ENCODE peak calls at places on chromosomes 11 and 22, in ten cellular contexts. M is spleen, G is right atrium auricular region, E is adrenal gland, U is transverse colon, W is fibroblast of lung, F is heart right ventricle, X is IMR-90, I is Karpas-422, L is heart left ventricle. H is an unnamed sample. For H3K4me1, the result is how much of the 10 kb centered on the place peaks cover.

GRCh38 chr11:2441171-2441570 is 3.1 kb downstream of the TRPM5 start:
- DNase-seq in E (no peak), I (no peak), F (peak), G (no peak), X (no peak), U (peak), W (no peak), L (no peak), M (peak), H (no peak)

GRCh38 chr11:64799256-64799924 is 3.6 kb downstream of the MAP4K2 start:
- DNase-seq in G (no peak), U (no peak), X (no peak), L (no peak), E (no peak), M (no peak), I (peak), W (no peak), F (no peak), H (no peak)

GRCh38 chr11:113705871-113706654 is at the start of gene TMPRSS5:
- DNase-seq in W (no peak), G (no peak), X (no peak), M (no peak), F (no peak), L (no peak), E (no peak), I (no peak), U (no peak), H (no peak)

GRCh38 chr11:73213196-73214143 is 4.6 kb upstream of the P2RY2 start:
- DNase-seq in X (no peak), L (no peak), G (no peak), E (peak), F (no peak), M (peak), U (no peak), W (no peak), I (no peak), H (peak)

GRCh38 chr11:86746509-86746908 is 53.8 kb upstream of the PRSS23 start:
- DNase-seq in M (no peak), G (no peak), F (no peak), E (no peak), L (no peak), U (no peak), W (no peak), X (no peak), I (no peak), H (no peak)

GRCh38 chr11:95337175-95337957 is 106.4 kb upstream of the SESN3 start:
- DNase-seq in X (peak), M (peak), F (peak), G (peak), I (no peak), W (peak), E (peak), U (peak), L (peak), H (peak)

GRCh38 chr11:67379061-67380058 is 6.0 kb upstream of the CLCF1 start:
- DNase-seq in U (no peak), E (no peak), G (no peak), F (no peak), I (no peak), L (no peak), W (peak), X (no peak), M (no peak), H (no peak)

GRCh38 chr11:63709336-63709735 is 28.0 kb downstream of the RTN3 start:
- DNase-seq in F (no peak), I (no peak), X (peak), U (no peak), M (no peak), E (no peak), L (no peak), G (no peak), W (peak), H (no peak)

GRCh38 chr11:108223449-108224149 is 732 bp downstream of the ATM start:
- DNase-seq in F (no peak), G (no peak), I (peak), X (peak), L (no peak), M (no peak), W (peak), U (no peak), E (no peak), H (no peak)

GRCh38 chr11:47607380-47607779 is 13.2 kb upstream of the C1QTNF4 start:
- DNase-seq in E (peak), W (peak), F (peak), M (no peak), I (no peak), G (no peak), U (no peak), L (peak), X (peak), H (no peak)

GRCh38 chr22:23065069-23065451 is 5.3 kb upstream of the GNAZ start:
- DNase-seq in E (peak), U (no peak), X (no peak), W (no peak), F (no peak), G (no peak), L (no peak), I (no peak), M (peak), H (no peak)

GRCh38 chr22:30299322-30299721 is 10.0 kb upstream of the CASTOR1 start:
- DNase-seq in L (no peak), E (no peak), G (no peak), M (no peak), F (no peak), U (no peak), X (no peak), W (no peak), I (no peak), H (no peak)

GRCh38 chr22:37696657-37697539 is at the start of gene TRIOBP:
- DNase-seq in I (peak), M (peak), G (peak), F (peak), U (peak), L (peak), X (peak), E (peak), W (peak), H (peak)

GRCh38 chr22:19610518-19611253 is 86.5 kb upstream of the CLDN5 start:
- DNase-seq in E (no peak), M (no peak), W (no peak), F (no peak), G (no peak), U (no peak), X (no peak), L (no peak), I (peak), H (no peak)

GRCh38 chr11:84648413-84648812 is 978.7 kb downstream of the DLG2 start:
- DNase-seq in X (no peak), E (no peak), U (no peak), M (no peak), L (no peak), W (no peak), G (no peak), I (no peak), F (no peak), H (no peak)

GRCh38 chr11:46697303-46697702 is 3.1 kb downstream of the ARHGAP1 start:
- DNase-seq in L (peak), X (no peak), G (no peak), E (no peak), F (no peak), M (no peak), I (no peak), W (peak), U (no peak), H (no peak)

GRCh38 chr11:96134622-96135021 is 208.4 kb downstream of the MAML2 start:
- DNase-seq in W (no peak), M (no peak), G (no peak), X (peak), F (no peak), E (no peak), U (no peak), I (no peak), L (no peak), H (no peak)

GRCh38 chr11:126880872-126881271 is 119.7 kb downstream of the KIRREL3 start:
- DNase-seq in M (no peak), U (no peak), I (no peak), X (no peak), F (no peak), W (no peak), E (no peak), L (no peak), G (no peak), H (no peak)

GRCh38 chr22:28906312-28906711 is 22.9 kb downstream of the ZNRF3 start:
- DNase-seq in L (no peak), M (no peak), U (no peak), X (no peak), E (no peak), I (no peak), W (no peak), F (no peak), G (no peak), H (no peak)
- H3K27ac ChIP-seq in L (no peak), M (no peak), U (peak), X (no peak), E (no peak), I (no peak), W (no peak), F (no peak), G (no peak), H (no peak)

DNA sequence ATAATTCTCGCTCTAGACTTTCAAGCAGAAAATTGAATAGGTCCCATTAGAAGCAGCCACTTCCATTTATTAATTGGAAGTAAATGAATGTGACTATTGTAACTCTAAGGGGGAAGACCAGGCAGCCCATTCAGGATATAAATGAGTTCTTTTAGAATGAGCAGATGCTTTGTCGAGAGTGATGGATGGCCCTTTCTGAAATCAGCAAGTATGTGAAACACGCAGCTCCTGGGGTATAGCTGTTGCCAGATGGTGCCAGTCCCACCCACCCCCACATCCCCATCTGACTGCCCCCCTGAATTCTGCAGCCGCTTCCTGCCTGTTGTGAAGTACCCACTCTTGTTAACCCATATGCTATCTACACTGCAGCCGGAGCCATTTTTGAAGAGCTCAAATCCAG is 3.7 kb downstream of the SLC15A3 start:
- DNase-seq in L (no peak), G (no peak), X (no peak), U (no peak), E (no peak), W (no peak), I (no peak), M (no peak), F (no peak), H (no peak)
- H3K4me3 ChIP-seq in L (no peak), G (no peak), X (no peak), U (no peak), E (no peak), W (no peak), I (no peak), M (peak), F (no peak), H (no peak)

GRCh38 chr11:34727228-34727737 is 106.4 kb downstream of the EHF start:
- DNase-seq in U (no peak), W (no peak), M (no peak), X (no peak), G (no peak), I (no peak), L (no peak), F (no peak), E (no peak), H (no peak)

GRCh38 chr11:34728609-34729008 is 107.7 kb downstream of the EHF start:
- DNase-seq in W (no peak), E (no peak), M (no peak), I (no peak), F (no peak), X (no peak), L (no peak), U (no peak), G (no peak), H (no peak)

GRCh38 chr11:34721646-34722045 is 100.8 kb downstream of the EHF start:
- DNase-seq in E (no peak), X (peak), F (no peak), W (peak), G (no peak), M (no peak), L (no peak), I (no peak), U (no peak), H (no peak)

GRCh38 chr11:34719303-34719848 is 98.5 kb downstream of the EHF start:
- DNase-seq in W (peak), I (no peak), U (no peak), M (no peak), L (no peak), F (no peak), G (no peak), X (peak), E (no peak), H (no peak)

GRCh38 chr11:34724973-34725372 is 104.1 kb downstream of the EHF start:
- DNase-seq in I (no peak), G (no peak), L (no peak), U (no peak), M (no peak), X (no peak), E (no peak), F (no peak), W (no peak), H (no peak)
- H3K4me1 ChIP-seq in I (under half), G (under half), L (under half), U (under half), M (under half), X (under half), E (under half), F (under half), W (under half), H (under half)

DNA sequence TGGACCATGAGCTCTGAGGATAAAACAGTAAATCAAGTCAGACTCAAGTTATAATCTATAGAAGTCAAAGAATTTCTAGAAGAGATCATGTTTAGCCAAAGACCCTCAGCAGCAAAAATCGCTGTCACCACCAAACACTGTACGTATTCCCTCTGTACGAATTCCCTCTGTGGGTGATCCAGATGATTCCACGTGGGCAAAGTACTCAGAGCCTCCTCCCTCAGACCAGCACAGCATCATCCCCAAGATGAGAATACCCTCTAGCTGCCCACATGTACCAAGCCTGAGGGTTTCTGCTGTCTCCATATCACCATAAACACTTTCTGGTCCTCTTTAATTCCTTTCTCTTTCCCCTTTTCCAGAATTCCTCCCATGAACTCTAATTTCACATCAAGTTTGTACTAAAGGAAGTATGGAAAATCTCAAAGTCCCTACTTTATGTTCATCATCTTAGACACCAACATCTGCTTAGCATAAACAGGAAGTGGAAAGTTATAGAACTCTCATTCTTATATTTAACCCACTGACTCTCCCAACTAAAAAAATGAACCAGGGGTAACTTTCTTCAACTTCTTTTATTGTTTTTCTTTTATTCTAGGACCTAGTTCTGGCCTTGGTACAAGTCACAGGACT is 18.7 kb downstream of the JAML start:
- DNase-seq in X (no peak), G (no peak), E (no peak), I (no peak), L (no peak), M (no peak), W (no peak), F (no peak), U (no peak), H (no peak)
- H3K27ac ChIP-seq in X (no peak), G (no peak), E (no peak), I (peak), L (peak), M (no peak), W (no peak), F (no peak), U (peak), H (no peak)

GRCh38 chr11:118078972-118079411 is 2.1 kb downstream of the TMPRSS4 start:
- DNase-seq in L (no peak), G (no peak), X (no peak), E (no peak), I (no peak), M (no peak), W (no peak), F (no peak), U (peak), H (no peak)
- H3K4me3 ChIP-seq in L (no peak), G (no peak), X (no peak), E (no peak), I (no peak), M (no peak), W (no peak), F (no peak), U (peak), H (no peak)

DNA sequence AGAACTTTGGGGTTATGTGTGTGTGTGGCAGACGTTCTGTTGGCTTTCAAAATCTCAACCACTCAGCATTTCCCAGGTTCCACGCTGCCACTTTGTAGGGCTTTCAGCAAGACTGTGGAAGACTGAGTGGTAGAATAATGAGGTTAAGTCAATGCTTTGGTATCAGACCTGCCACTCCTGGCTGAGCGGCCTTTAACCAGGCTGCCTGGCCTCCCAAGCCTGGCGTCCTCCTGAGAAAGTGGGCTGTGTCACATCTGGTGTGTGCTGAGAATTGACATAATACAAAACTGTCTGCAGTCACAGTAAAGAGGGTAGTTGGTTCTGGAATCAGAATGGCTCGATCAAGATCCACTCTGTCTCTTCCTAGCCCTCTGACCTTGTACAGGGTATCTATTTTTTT is 126.5 kb downstream of the DBX1 start:
- DNase-seq in W (no peak), U (no peak), M (no peak), E (no peak), L (no peak), X (no peak), I (no peak), G (no peak), F (no peak), H (no peak)
- H3K4me1 ChIP-seq in W (under half), U (under half), M (under half), E (under half), L (under half), X (under half), I (under half), G (under half), F (under half), H (half or more)

GRCh38 chr11:118887219-118887618 is 3.5 kb downstream of the CXCR5 start:
- DNase-seq in G (no peak), W (no peak), F (no peak), E (no peak), U (no peak), X (no peak), L (no peak), I (no peak), M (no peak), H (no peak)

GRCh38 chr11:118892515-118892914 is 8.8 kb downstream of the CXCR5 start:
- DNase-seq in W (no peak), X (no peak), M (peak), E (no peak), F (no peak), G (no peak), L (no peak), I (no peak), U (peak), H (no peak)

GRCh38 chr11:118886681-118887111 is 3.0 kb downstream of the CXCR5 start:
- DNase-seq in F (no peak), E (no peak), L (no peak), I (peak), G (no peak), X (no peak), U (no peak), W (no peak), M (peak), H (no peak)

GRCh38 chr11:118888398-118888797 is 4.7 kb downstream of the CXCR5 start:
- DNase-seq in M (no peak), L (no peak), X (no peak), W (no peak), F (no peak), G (no peak), E (no peak), I (no peak), U (no peak), H (no peak)

GRCh38 chr11:118889796-118890195 is 6.1 kb downstream of the CXCR5 start:
- DNase-seq in W (peak), E (peak), M (no peak), L (peak), X (no peak), I (no peak), G (peak), F (peak), U (no peak), H (no peak)
- H3K27ac ChIP-seq in W (no peak), E (peak), M (no peak), L (no peak), X (no peak), I (no peak), G (peak), F (no peak), U (peak), H (no peak)